ENCODE peak calls at places on chromosome X, in seven cellular contexts. H, N, T, W, F, P and I are unnamed samples.

GRCh38 chrX:17187301-17187836 is 187.6 kb upstream of the NHS start:
- DNase-seq in F (peak), H (no peak), P (peak), N (no peak), W (no peak), T (no peak), I (peak)

GRCh38 chrX:127943570-127943969 is 108.6 kb downstream of the ACTRT1 start:
- DNase-seq in N (no peak), F (no peak), T (peak), P (no peak), H (no peak), W (no peak), I (no peak)

GRCh38 chrX:122941801-122942200 is 242.3 kb upstream of the GRIA3 start:
- DNase-seq in T (no peak), F (no peak), N (no peak), W (no peak), P (no peak), H (no peak), I (no peak)

GRCh38 chrX:46637937-46638336 is 64.4 kb downstream of the CHST7 start:
- DNase-seq in H (no peak), T (no peak), W (no peak), F (no peak), P (no peak), N (peak), I (no peak)

GRCh38 chrX:66489339-66489738 is 149.5 kb downstream of the EDA2R start:
- DNase-seq in P (no peak), W (no peak), T (no peak), N (no peak), F (no peak), H (no peak), I (no peak)

GRCh38 chrX:110284159-110284558 is 33.7 kb downstream of the AMMECR1 start:
- DNase-seq in F (no peak), W (no peak), H (no peak), N (peak), P (no peak), T (no peak), I (no peak)

GRCh38 chrX:15988661-15989603 is 134.3 kb upstream of the AP1S2 start:
- DNase-seq in F (no peak), P (no peak), T (no peak), N (peak), H (no peak), W (no peak), I (peak)

GRCh38 chrX:107736781-107737531 is 38.6 kb downstream of the TSC22D3 start:
- DNase-seq in H (no peak), T (peak), N (peak), W (no peak), F (no peak), P (peak), I (peak)

GRCh38 chrX:51860679-51861078 is 32.7 kb upstream of the MAGED1 start:
- DNase-seq in N (peak), W (no peak), T (peak), H (no peak), F (no peak), P (no peak), I (peak)

GRCh38 chrX:119622356-119623232 is 16.4 kb upstream of the NKRF start:
- DNase-seq in T (no peak), H (no peak), N (peak), W (no peak), P (peak), F (no peak), I (no peak)

GRCh38 chrX:130756233-130756632 is 146.8 kb downstream of the ENOX2 start:
- DNase-seq in T (no peak), W (no peak), H (no peak), P (no peak), F (no peak), N (no peak), I (no peak)

GRCh38 chrX:130285069-130285620 is 16.4 kb upstream of the ZNF280C start:
- DNase-seq in F (no peak), P (no peak), T (no peak), N (no peak), H (no peak), W (no peak), I (no peak)

GRCh38 chrX:54180403-54180802 is 2.7 kb downstream of the FAM120C start:
- DNase-seq in P (no peak), T (no peak), N (peak), W (no peak), F (no peak), H (no peak), I (no peak)

GRCh38 chrX:27575565-27575964 is 14.6 kb upstream of the DCAF8L2 start:
- DNase-seq in F (no peak), N (peak), P (no peak), H (no peak), T (no peak), W (no peak), I (no peak)

GRCh38 chrX:70455366-70456202 is 10.9 kb downstream of the DLG3 start:
- DNase-seq in P (no peak), F (no peak), H (no peak), W (no peak), N (no peak), T (peak), I (no peak)

GRCh38 chrX:10512258-10512657 is 108.1 kb downstream of the MID1 start:
- DNase-seq in T (no peak), P (no peak), N (peak), F (no peak), H (no peak), W (no peak), I (peak)

GRCh38 chrX:45240334-45240733 is 39.7 kb upstream of the DIPK2B start:
- DNase-seq in P (no peak), F (no peak), T (no peak), H (no peak), W (no peak), N (peak), I (peak)

GRCh38 chrX:134338527-134338926 is 101.5 kb downstream of the CCDC160 start:
- DNase-seq in N (no peak), T (no peak), F (no peak), P (no peak), W (no peak), H (no peak), I (no peak)

GRCh38 chrX:127306262-127306661 is 486.7 kb downstream of the PRR32 start:
- DNase-seq in F (no peak), P (no peak), N (no peak), H (no peak), T (no peak), W (no peak), I (no peak)

GRCh38 chrX:46653482-46653881 is 79.9 kb downstream of the CHST7 start:
- DNase-seq in F (no peak), N (peak), P (no peak), T (peak), H (no peak), W (no peak), I (peak)

GRCh38 chrX:54171527-54171926 is 11.5 kb downstream of the FAM120C start:
- DNase-seq in P (no peak), N (no peak), H (no peak), T (no peak), W (no peak), F (no peak), I (no peak)

GRCh38 chrX:68428431-68428830 is 4.9 kb downstream of the OPHN1 start:
- DNase-seq in N (peak), F (no peak), P (no peak), W (no peak), H (no peak), T (no peak), I (peak)

GRCh38 chrX:3807906-3808305 is 94.5 kb upstream of the PRKX start:
- DNase-seq in P (no peak), H (no peak), W (no peak), F (no peak), T (peak), N (no peak), I (no peak)
- H3K4me3 ChIP-seq in P (no peak), H (no peak), W (no peak), F (no peak), T (no peak), N (no peak), I (no peak)

GRCh38 chrX:48971325-48972213 is at the start of gene KCND1:
- DNase-seq in H (no peak), T (peak), P (peak), F (no peak), N (peak), W (peak), I (peak)
- H3K27ac ChIP-seq in H (no peak), T (no peak), P (peak), F (no peak), N (no peak), W (peak), I (peak)

GRCh38 chrX:154411981-154412340 is 622 bp downstream of the TAFAZZIN start:
- DNase-seq in P (peak), H (peak), F (peak), W (no peak), T (peak), N (peak), I (peak)

GRCh38 chrX:154412468-154412867 is 1.1 kb downstream of the TAFAZZIN start:
- DNase-seq in P (peak), W (no peak), T (no peak), F (no peak), N (no peak), H (peak), I (no peak)

GRCh38 chrX:154411322-154411980 is at the start of gene TAFAZZIN:
- DNase-seq in H (peak), W (no peak), N (peak), P (peak), F (peak), T (peak), I (peak)

GRCh38 chrX:154408659-154409221 is 314 bp downstream of the DNASE1L1 start:
- DNase-seq in H (no peak), T (no peak), F (peak), P (no peak), N (no peak), W (no peak), I (no peak)

GRCh38 chrX:154409222-154409871 is at the start of gene DNASE1L1:
- DNase-seq in P (peak), T (peak), H (no peak), N (peak), W (peak), F (peak), I (no peak)
- H3K4me3 ChIP-seq in P (peak), T (peak), H (no peak), N (peak), W (peak), F (peak), I (no peak)

GRCh38 chrX:136975642-136976518 is 57.9 kb downstream of the GPR101 start:
- DNase-seq in P (no peak), F (no peak), N (no peak), H (no peak), W (no peak), T (no peak), I (peak)
- H3K27ac ChIP-seq in P (no peak), F (no peak), N (no peak), H (no peak), W (no peak), T (no peak), I (peak)

DNA sequence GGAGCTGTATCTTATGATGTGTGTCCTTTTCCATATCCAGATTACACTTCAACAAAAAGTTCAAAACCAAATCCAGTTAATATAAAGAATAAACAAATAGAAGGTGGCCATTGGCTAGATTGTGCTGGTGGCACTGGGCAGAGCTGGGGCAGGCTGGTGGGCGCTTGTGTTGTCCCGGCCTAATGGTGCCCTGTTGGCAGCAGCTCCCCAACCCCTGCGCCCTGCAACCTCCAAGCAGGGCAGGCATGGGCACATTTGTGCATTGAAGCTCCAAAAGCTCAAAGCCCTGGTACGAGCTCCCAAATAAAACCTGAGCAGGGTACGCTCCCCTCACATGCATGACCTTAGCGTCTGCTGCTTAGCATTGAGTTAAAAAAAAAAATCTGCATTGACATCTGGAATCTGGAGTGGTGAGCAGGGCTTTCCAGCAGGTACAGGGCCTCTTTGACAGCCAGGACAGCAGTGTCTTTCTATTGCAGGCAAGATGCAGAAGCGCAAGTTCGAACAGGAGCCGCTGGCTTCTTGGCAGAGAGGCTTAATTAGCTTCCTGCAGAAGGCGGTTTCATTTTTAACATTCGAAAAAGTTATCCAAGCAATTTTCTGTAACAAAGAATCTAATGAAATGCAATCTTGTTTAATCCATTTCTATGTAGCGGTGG is 25.9 kb upstream of the NYX start:
- DNase-seq in W (no peak), H (no peak), P (no peak), T (no peak), N (no peak), F (no peak), I (no peak)
- H3K4me3 ChIP-seq in W (no peak), H (no peak), P (peak), T (no peak), N (no peak), F (peak), I (peak)

GRCh38 chrX:97295954-97296353 is 412.2 kb downstream of the RPA4 start:
- DNase-seq in W (no peak), T (no peak), F (no peak), H (no peak), P (no peak), N (no peak), I (no peak)
- H3K27ac ChIP-seq in W (no peak), T (no peak), F (no peak), H (no peak), P (no peak), N (no peak), I (no peak)